ENCODE peak calls at places on chromosomes 16 and 17, in ten cellular contexts. B is HuH-7.5, T is NCI-H460, U is H7, A is activated T-helper 1 cell treated with Interleukin-2 at 50 U/mL for 16 hours, N is ecto neural progenitor cell, X is kidney glomerular epithelial cell, V is BJ, H is T-helper 2 cell, Z is cardiac muscle cell. R is an unnamed sample.

GRCh38 chr17:15883617-15884111 is 61.3 kb upstream of the ADORA2B start:
- DNase-seq in B (no peak), T (no peak), U (no peak), A (no peak), N (no peak), X (no peak), V (peak), H (no peak), Z (no peak), R (no peak)

GRCh38 chr16:85164838-85165516 is 52.7 kb upstream of the CIBAR2 start:
- DNase-seq in B (no peak), T (no peak), U (no peak), A (no peak), N (no peak), X (no peak), V (no peak), H (no peak), Z (no peak), R (no peak)

GRCh38 chr17:8581002-8581658 is 49.4 kb downstream of the MYH10 start:
- DNase-seq in B (no peak), T (no peak), U (no peak), A (no peak), N (no peak), X (peak), V (no peak), H (no peak), Z (no peak), R (no peak)

GRCh38 chr16:68754117-68754792 is 17.2 kb downstream of the CDH1 start:
- DNase-seq in B (no peak), T (no peak), U (no peak), A (no peak), N (no peak), X (peak), V (no peak), H (no peak), Z (no peak), R (no peak)

GRCh38 chr16:89404561-89404960 is 85.8 kb downstream of the ANKRD11 start:
- DNase-seq in B (no peak), T (no peak), U (no peak), A (no peak), N (no peak), X (no peak), V (no peak), H (no peak), Z (no peak), R (no peak)

GRCh38 chr17:14330492-14330920 is 29.6 kb downstream of the HS3ST3B1 start:
- DNase-seq in B (peak), T (no peak), U (no peak), A (no peak), N (no peak), X (no peak), V (no peak), H (no peak), Z (no peak), R (no peak)

GRCh38 chr16:27718136-27718766 is 168.3 kb downstream of the KATNIP start:
- DNase-seq in B (no peak), T (no peak), U (no peak), A (no peak), N (no peak), X (peak), V (no peak), H (no peak), Z (no peak), R (no peak)

GRCh38 chr17:43661699-43662431 is at the start of gene MEOX1:
- DNase-seq in B (no peak), T (no peak), U (no peak), A (no peak), N (no peak), X (peak), V (peak), H (no peak), Z (peak), R (no peak)

GRCh38 chr17:82933006-82933310 is 93.1 kb upstream of the ZNF750 start:
- DNase-seq in B (no peak), T (no peak), U (no peak), A (no peak), N (no peak), X (no peak), V (no peak), H (no peak), Z (no peak), R (no peak)

GRCh38 chr16:27759301-27759871 is 209.4 kb downstream of the KATNIP start:
- DNase-seq in B (no peak), T (no peak), U (no peak), A (no peak), N (no peak), X (no peak), V (no peak), H (no peak), Z (no peak), R (no peak)

GRCh38 chr16:56301391-56301850 is 110.1 kb downstream of the GNAO1 start:
- DNase-seq in B (no peak), T (no peak), U (no peak), A (no peak), N (no peak), X (peak), V (peak), H (no peak), Z (no peak), R (no peak)

GRCh38 chr17:59626756-59627155 is 7.1 kb downstream of the CLTC start:
- DNase-seq in B (no peak), T (no peak), U (no peak), A (no peak), N (no peak), X (no peak), V (no peak), H (no peak), Z (no peak), R (no peak)

GRCh38 chr17:13031718-13032350 is 14.0 kb upstream of the ELAC2 start:
- DNase-seq in B (peak), T (peak), U (peak), A (peak), N (no peak), X (peak), V (no peak), H (no peak), Z (peak), R (no peak)

GRCh38 chr17:81349397-81350319 is 45.6 kb upstream of the BAHCC1 start:
- DNase-seq in B (no peak), T (no peak), U (no peak), A (no peak), N (peak), X (no peak), V (no peak), H (no peak), Z (no peak), R (no peak)

GRCh38 chr17:81404557-81405165 is 9.4 kb downstream of the BAHCC1 start:
- DNase-seq in B (no peak), T (no peak), U (no peak), A (no peak), N (no peak), X (no peak), V (no peak), H (no peak), Z (peak), R (no peak)